ENCODE peak calls at places on chromosomes 11 and 22, in ten cellular contexts. X is stimulated activated naive B cell treated with anti-CD40 and anti-IgM and Interleukin-4, amounts not matched to agents 10 μg/mL and 1 μg/mL and 100 μg/mL, for 72 hours; E is activated T-cell treated with anti-CD3 and anti-CD28 coated beads, Interleukin-2, amount 50 U/mL, for 72 hours; T is naive B cell; S is Right ventricle myocardium superior; Y is IMR-90; Q is activated CD8-positive, alpha-beta memory T cell treated with anti-CD3 and anti-CD28 coated beads, Interleukin-2, amount 10 ng/mL, durations not matched to agents 7 days and 5 days; R is esophagus mucosa; J is pancreas; W is Panc1. B is an unnamed sample.

GRCh38 chr11:11512502-11512901 is 109.3 kb downstream of the GALNT18 start:
- ATAC-seq in E (no peak), J (no peak), T (no peak), W (no peak), R (no peak), Y (no peak), X (no peak), S (peak), Q (no peak), B (no peak)

GRCh38 chr22:30523646-30524489 is 18.4 kb upstream of the SEC14L4 start:
- ATAC-seq in W (no peak), Q (no peak), X (no peak), J (no peak), T (no peak), R (no peak), Y (no peak), E (no peak), S (no peak), B (no peak)

GRCh38 chr11:76738618-76739220 is 44.4 kb upstream of the TSKU start:
- ATAC-seq in Y (no peak), R (no peak), T (no peak), E (no peak), J (no peak), Q (no peak), S (peak), X (no peak), W (no peak), B (no peak)

GRCh38 chr22:45518580-45518991 is 15.9 kb downstream of the FBLN1 start:
- ATAC-seq in J (peak), E (no peak), X (no peak), Y (no peak), W (peak), Q (no peak), S (peak), T (no peak), R (no peak), B (no peak)

GRCh38 chr22:22178566-22178965 is 66.0 kb upstream of the VPREB1 start:
- ATAC-seq in W (no peak), Y (no peak), X (no peak), J (no peak), Q (no peak), T (no peak), S (no peak), E (no peak), R (no peak), B (no peak)

GRCh38 chr22:32695451-32695891 is 106.0 kb upstream of the TIMP3 start:
- ATAC-seq in W (peak), Q (no peak), S (no peak), Y (peak), J (no peak), E (no peak), T (no peak), R (peak), X (no peak), B (no peak)

GRCh38 chr22:44451016-44451415 is 47.0 kb downstream of the RTL6 start:
- ATAC-seq in R (no peak), W (no peak), E (no peak), S (no peak), T (no peak), J (no peak), X (no peak), Y (no peak), Q (no peak), B (no peak)

GRCh38 chr22:34812631-34813030 is 253.3 kb upstream of the ISX start:
- ATAC-seq in Q (no peak), J (no peak), S (no peak), X (no peak), R (no peak), E (no peak), Y (no peak), W (no peak), T (no peak), B (no peak)

GRCh38 chr22:38176170-38176741 is 5.4 kb downstream of the PLA2G6 start:
- ATAC-seq in E (peak), X (peak), T (no peak), Y (peak), J (no peak), W (peak), S (peak), R (peak), Q (peak), B (peak)

GRCh38 chr11:76807206-76807875 is 24.2 kb downstream of the TSKU start:
- ATAC-seq in X (peak), Q (peak), E (peak), T (peak), S (peak), R (peak), J (peak), W (peak), Y (peak), B (peak)

GRCh38 chr11:86799680-86800075 is 664 bp upstream of the PRSS23 start:
- ATAC-seq in Q (no peak), Y (no peak), T (no peak), X (no peak), E (no peak), R (no peak), W (peak), S (peak), J (peak), B (no peak)

GRCh38 chr22:24390576-24390975 is 36.8 kb upstream of the ADORA2A start:
- ATAC-seq in W (no peak), S (peak), R (no peak), T (no peak), Q (no peak), Y (no peak), X (no peak), J (no peak), E (no peak), B (no peak)

GRCh38 chr11:34792814-34793241 is 123.4 kb downstream of the APIP start:
- ATAC-seq in R (no peak), W (no peak), E (no peak), Q (no peak), T (no peak), Y (no peak), X (no peak), J (peak), S (peak), B (no peak)

GRCh38 chr22:43281400-43281799 is 61.8 kb downstream of the SCUBE1 start:
- ATAC-seq in J (no peak), R (no peak), Y (no peak), W (no peak), S (no peak), Q (no peak), E (no peak), X (no peak), T (no peak), B (no peak)

GRCh38 chr22:24514241-24515024 is 19.3 kb downstream of the UPB1 start:
- ATAC-seq in J (peak), R (no peak), E (peak), S (no peak), W (no peak), Q (no peak), T (no peak), X (peak), Y (no peak), B (peak)

GRCh38 chr11:102462610-102463009 is 10.0 kb upstream of the TMEM123 start:
- ATAC-seq in R (no peak), Y (no peak), E (no peak), T (no peak), S (no peak), J (peak), W (no peak), Q (no peak), X (no peak), B (no peak)

GRCh38 chr22:46791201-46791731 is 28.8 kb downstream of the TBC1D22A start:
- ATAC-seq in R (peak), E (peak), J (no peak), T (peak), W (no peak), S (no peak), Y (peak), X (peak), Q (peak), B (peak)

GRCh38 chr22:35733742-35734516 is 16.3 kb downstream of the APOL5 start:
- ATAC-seq in T (no peak), S (peak), Y (no peak), X (no peak), W (no peak), J (peak), E (no peak), R (peak), Q (no peak), B (no peak)

GRCh38 chr11:67269401-67270255 is 3.4 kb downstream of the GRK2 start:
- ATAC-seq in E (no peak), R (peak), J (no peak), Y (no peak), X (no peak), S (no peak), W (no peak), Q (no peak), T (no peak), B (no peak)

B was measured in activated T-helper 17 cell treated with anti-CD3 and anti-CD28 coated beads, Interleukin-2, amount 50 U/mL, for 72 hours.